ENCODE peak calls at places on chromosome 1, in eight cellular contexts. Q, B, C, W, G, R, D and K are unnamed samples.

GRCh38 chr1:176029155-176029554 is 177.9 kb downstream of the COP1 start:
- DNase-seq in B (no peak), D (no peak), C (no peak), W (no peak), R (no peak), Q (no peak), G (no peak), K (no peak)

GRCh38 chr1:165241952-165242351 is 114.6 kb downstream of the LMX1A start:
- DNase-seq in C (no peak), R (no peak), Q (no peak), B (no peak), W (no peak), D (no peak), G (no peak), K (no peak)

GRCh38 chr1:46581685-46582455 is 22.2 kb downstream of the MKNK1 start:
- DNase-seq in G (no peak), C (no peak), Q (no peak), B (no peak), D (no peak), R (peak; percentile 28), W (no peak), K (no peak)

GRCh38 chr1:202004711-202005110 is 5.7 kb upstream of the ELF3 start:
- DNase-seq in B (no peak), G (no peak), Q (no peak), R (no peak), C (no peak), W (no peak), D (no peak), K (no peak)

GRCh38 chr1:227927971-227928741 is 19.6 kb downstream of the WNT9A start:
- DNase-seq in D (no peak), G (no peak), B (no peak), R (no peak), C (no peak), W (no peak), Q (no peak), K (no peak)

GRCh38 chr1:224482619-224483018 is 48.0 kb upstream of the WDR26 start:
- DNase-seq in D (no peak), Q (no peak), G (peak; percentile 55), W (no peak), C (no peak), R (peak; percentile 54), B (no peak), K (no peak)

GRCh38 chr1:50438945-50439344 is 15.7 kb upstream of the DMRTA2 start:
- DNase-seq in D (no peak), Q (no peak), R (no peak), B (no peak), G (no peak), C (no peak), W (no peak), K (no peak)

GRCh38 chr1:77271851-77272250 is 10.0 kb upstream of the AK5 start:
- DNase-seq in D (no peak), C (no peak), B (no peak), G (no peak), W (no peak), R (no peak), Q (no peak), K (no peak)

GRCh38 chr1:46065405-46065804 is 67.0 kb downstream of the PIK3R3 start:
- DNase-seq in C (no peak), W (no peak), R (peak; percentile 22), G (no peak), D (no peak), B (no peak), Q (no peak), K (no peak)

GRCh38 chr1:231990388-231990787 is 363.8 kb downstream of the DISC1 start:
- DNase-seq in C (no peak), D (no peak), B (no peak), R (no peak), G (no peak), W (no peak), Q (no peak), K (no peak)

GRCh38 chr1:168285971-168286628 is 5.4 kb downstream of the TBX19 start:
- DNase-seq in B (no peak), W (no peak), D (no peak), R (no peak), C (no peak), G (no peak), Q (no peak), K (no peak)

GRCh38 chr1:201916649-201917249 is 28.1 kb downstream of the SHISA4 start:
- DNase-seq in D (peak; percentile 62), C (peak; percentile 55), G (peak; percentile 69), B (peak; percentile 88), Q (peak; percentile 91), R (peak; percentile 81), W (peak; percentile 77), K (peak; percentile 58)

GRCh38 chr1:160419150-160419837 is 18.9 kb downstream of the VANGL2 start:
- DNase-seq in W (no peak), B (peak; percentile 65), D (no peak), G (no peak), C (no peak), Q (no peak), R (no peak), K (no peak)

GRCh38 chr1:180136311-180136967 is 18.2 kb upstream of the QSOX1 start:
- DNase-seq in C (no peak), Q (no peak), B (no peak), G (no peak), W (no peak), D (no peak), R (no peak), K (no peak)

GRCh38 chr1:19799877-19800804 is at the start of gene TMCO4:
- DNase-seq in D (peak; percentile 63), R (peak; percentile 27), C (peak; percentile 64), Q (peak; percentile 23), W (peak; percentile 42), G (peak; percentile 65), B (peak; percentile 90), K (peak; percentile 58)

GRCh38 chr1:7616953-7617352 is 154.1 kb upstream of the VAMP3 start:
- DNase-seq in B (no peak), D (no peak), Q (no peak), C (no peak), R (no peak), W (no peak), G (no peak), K (no peak)

GRCh38 chr1:210434224-210434623 is 105.5 kb downstream of the HHAT start:
- DNase-seq in D (no peak), W (no peak), R (no peak), G (no peak), Q (no peak), C (no peak), B (no peak), K (no peak)

GRCh38 chr1:156499703-156500577 is 635 bp downstream of the MEF2D start:
- DNase-seq in W (peak; percentile 82), Q (no peak), G (peak; percentile 67), C (no peak), B (peak; percentile 92), D (peak; percentile 56), R (peak; percentile 53), K (peak; percentile 63)

GRCh38 chr1:156499194-156499702 is 1.3 kb downstream of the MEF2D start:
- DNase-seq in C (peak; percentile 25), B (peak; percentile 83), Q (no peak), W (no peak), D (peak; percentile 47), R (peak; percentile 34), G (peak; percentile 27), K (no peak)

GRCh38 chr1:156500578-156500846 is at the start of gene MEF2D:
- DNase-seq in R (peak; percentile 94), D (peak; percentile 93), G (no peak), Q (no peak), C (no peak), W (no peak), B (no peak), K (no peak)

GRCh38 chr1:156502396-156502748 is 1.8 kb upstream of the MEF2D start:
- DNase-seq in C (no peak), Q (no peak), B (no peak), W (no peak), R (peak; percentile 42), D (no peak), G (no peak), K (no peak)

GRCh38 chr1:156500847-156501686 is 492 bp upstream of the MEF2D start:
- DNase-seq in W (peak; percentile 95), G (peak; percentile 96), C (peak; percentile 95), D (peak; percentile 96), R (peak; percentile 93), B (peak; percentile 99), Q (peak; percentile 88), K (peak; percentile 95)
- TF ChIP-seq POLR2A in W (peak; percentile 96), G (peak; percentile 97), C (no peak), D (peak; percentile 95), R (peak; percentile 89), B (no peak), Q (peak; percentile 95), K (peak; percentile 96)

GRCh38 chr1:15957221-15958090 is 18.4 kb downstream of the ZBTB17 start:
- DNase-seq in C (no peak), B (no peak), Q (peak; percentile 5), W (peak; percentile 17), R (peak; percentile 72), D (no peak), G (no peak), K (no peak)
- TF ChIP-seq CTCF in C (no peak), B (no peak), Q (no peak), W (no peak), R (peak; percentile 77), D (peak; percentile 20), G (no peak), K (no peak)

GRCh38 chr1:91749690-91750335 is 136.1 kb downstream of the TGFBR3 start:
- DNase-seq in B (peak; percentile 84), W (peak; percentile 27), R (no peak), G (no peak), Q (peak; percentile 55), C (no peak), D (no peak), K (no peak)

GRCh38 chr1:91745649-91746383 is 140.1 kb downstream of the TGFBR3 start:
- DNase-seq in W (peak; percentile 22), G (no peak), R (no peak), C (no peak), Q (no peak), D (no peak), B (no peak), K (no peak)

GRCh38 chr1:91746728-91747338 is 139.1 kb downstream of the TGFBR3 start:
- DNase-seq in D (no peak), C (no peak), R (no peak), W (peak; percentile 9), B (no peak), G (no peak), Q (no peak), K (no peak)

GRCh38 chr1:91744973-91745648 is 140.8 kb downstream of the TGFBR3 start:
- DNase-seq in G (no peak), R (no peak), Q (peak; percentile 57), D (peak; percentile 73), W (peak; percentile 67), C (no peak), B (no peak), K (peak; percentile 68)

DNA sequence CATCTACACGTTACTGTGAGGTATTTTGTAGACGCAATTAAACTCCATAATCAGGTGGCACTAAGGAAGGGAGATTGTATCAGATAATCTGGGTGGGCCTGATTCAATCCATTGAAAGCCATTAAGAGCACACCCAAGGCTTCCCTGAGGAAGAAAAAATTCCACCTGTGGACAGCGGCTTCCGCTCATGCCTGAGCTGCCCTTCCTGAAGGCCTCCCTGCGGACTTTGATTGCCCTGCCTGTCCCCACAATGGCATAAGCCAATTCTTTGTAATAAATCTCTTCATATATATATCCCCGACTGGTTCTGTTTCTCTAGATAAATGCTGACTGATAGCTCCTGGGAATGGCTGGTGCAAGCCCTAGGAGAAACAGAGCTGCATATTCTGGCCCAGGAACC is 138.3 kb downstream of the TGFBR3 start:
- DNase-seq in W (peak; percentile 16), Q (no peak), C (no peak), G (no peak), B (peak; percentile 52), D (no peak), R (no peak), K (no peak)
- TF ChIP-seq POLR2A in W (no peak), Q (no peak), C (no peak), G (no peak), B (no peak), D (no peak), R (no peak), K (no peak)

GRCh38 chr1:55054396-55054795 is 15.0 kb downstream of the PCSK9 start:
- DNase-seq in G (no peak), W (no peak), R (no peak), B (peak; percentile 70), D (no peak), Q (no peak), C (no peak), K (no peak)
- TF ChIP-seq CTCF in G (no peak), W (no peak), R (no peak), B (no peak), D (no peak), Q (no peak), C (no peak), K (no peak)